ENCODE peak calls at places on chromosomes 11 and 22, in five cellular contexts. D is stimulated activated CD4-positive, alpha-beta T cell treated with anti-CD3 and anti-CD28 coated beads, TNF-alpha, amount 100 ng/mL, for 1 hour; S is GM23338; R is T47D; G is GM13977. I is an unnamed sample.

GRCh38 chr22:46070722-46071450 is 79.4 kb upstream of the PPARA start:
- DNase-seq in D (no peak), S (peak), R (no peak), G (peak), I (no peak)

GRCh38 chr11:64624869-64625481 is 34.0 kb downstream of the SLC22A12 start:
- DNase-seq in D (no peak), S (no peak), R (no peak), G (no peak), I (no peak)

GRCh38 chr11:126139541-126140091 is 71.8 kb downstream of the RPUSD4 start:
- DNase-seq in D (no peak), S (peak), R (no peak), G (no peak), I (peak)

GRCh38 chr22:43015677-43016042 is 711 bp upstream of the PACSIN2 start:
- DNase-seq in D (no peak), S (no peak), R (no peak), G (no peak), I (no peak)

GRCh38 chr22:35312198-35313059 is 12.7 kb downstream of the TOM1 start:
- DNase-seq in D (no peak), S (no peak), R (peak), G (no peak), I (peak)

GRCh38 chr11:26741036-26741435 is 19.2 kb upstream of the SLC5A12 start:
- DNase-seq in D (no peak), S (no peak), R (no peak), G (no peak), I (peak)

GRCh38 chr22:48396785-48397530 is 1430.7 kb downstream of the BRD1 start:
- DNase-seq in D (no peak), S (peak), R (no peak), G (no peak), I (no peak)

GRCh38 chr11:76626921-76627391 is 43.6 kb downstream of the LRRC32 start:
- DNase-seq in D (no peak), S (no peak), R (no peak), G (peak), I (no peak)

GRCh38 chr11:72591785-72592490 is 82.3 kb downstream of the PDE2A start:
- DNase-seq in D (no peak), S (no peak), R (no peak), G (no peak), I (no peak)

GRCh38 chr22:25818541-25818940 is 76.6 kb downstream of the MYO18B start:
- DNase-seq in D (no peak), S (peak), R (no peak), G (no peak), I (no peak)

GRCh38 chr11:118152552-118153471 is at the start of gene SCN4B:
- DNase-seq in D (no peak), S (peak), R (peak), G (peak), I (peak)

GRCh38 chr11:58451585-58451984 is 9.5 kb upstream of the OR5B12 start:
- DNase-seq in D (no peak), S (no peak), R (no peak), G (no peak), I (peak)

GRCh38 chr11:73206751-73207280 is 11.3 kb upstream of the P2RY2 start:
- DNase-seq in D (no peak), S (no peak), R (no peak), G (no peak), I (no peak)

GRCh38 chr22:21921184-21921721 is 31.4 kb downstream of the PPM1F start:
- DNase-seq in D (no peak), S (peak), R (no peak), G (no peak), I (no peak)

GRCh38 chr11:12611352-12611751 is 62.9 kb upstream of the TEAD1 start:
- DNase-seq in D (no peak), S (no peak), R (no peak), G (no peak), I (no peak)

GRCh38 chr11:64297722-64298358 is 2.3 kb upstream of the CATSPERZ start:
- DNase-seq in D (no peak), S (peak), R (no peak), G (no peak), I (no peak)

GRCh38 chr11:120195601-120196289 is 15.1 kb upstream of the OAF start:
- DNase-seq in D (no peak), S (no peak), R (no peak), G (no peak), I (no peak)

GRCh38 chr22:19466848-19467752 is 11.9 kb downstream of the UFD1 start:
- DNase-seq in D (no peak), S (no peak), R (no peak), G (no peak), I (no peak)

GRCh38 chr22:41780714-41781507 is 19.6 kb upstream of the CCDC134 start:
- DNase-seq in D (peak), S (peak), R (no peak), G (peak), I (peak)

GRCh38 chr11:437228-437870 is 4.5 kb downstream of the ANO9 start:
- DNase-seq in D (no peak), S (no peak), R (no peak), G (no peak), I (no peak)

GRCh38 chr11:65078151-65078550 is 5.7 kb downstream of the CDCA5 start:
- DNase-seq in D (peak), S (peak), R (peak), G (peak), I (peak)

GRCh38 chr11:111966678-111967077 is 29.5 kb downstream of the DIXDC1 start:
- DNase-seq in D (no peak), S (no peak), R (no peak), G (no peak), I (no peak)

GRCh38 chr22:40603088-40603605 is 33.4 kb downstream of the MRTFA start:
- DNase-seq in D (no peak), S (no peak), R (no peak), G (no peak), I (peak)

GRCh38 chr11:120235024-120235628 is 4.8 kb upstream of the POU2F3 start:
- DNase-seq in D (peak), S (peak), R (peak), G (peak), I (peak)

GRCh38 chr11:61146413-61146812 is 14.8 kb downstream of the VPS37C start:
- DNase-seq in D (no peak), S (no peak), R (no peak), G (no peak), I (no peak)

GRCh38 chr22:34886391-34886790 is 179.6 kb upstream of the ISX start:
- DNase-seq in D (no peak), S (no peak), R (no peak), G (no peak), I (no peak)

GRCh38 chr11:2927851-2928604 is 1.2 kb downstream of the PHLDA2 start:
- DNase-seq in D (no peak), S (no peak), R (peak), G (no peak), I (peak)

GRCh38 chr11:35142481-35143207 is 3.7 kb downstream of the CD44 start:
- DNase-seq in D (no peak), S (peak), R (no peak), G (no peak), I (peak)

GRCh38 chr22:30301995-30302809 is 12.9 kb upstream of the CASTOR1 start:
- DNase-seq in D (no peak), S (no peak), R (peak), G (no peak), I (peak)

GRCh38 chr11:14411818-14412217 is 52.8 kb upstream of the RRAS2 start:
- DNase-seq in D (no peak), S (no peak), R (no peak), G (no peak), I (peak)

GRCh38 chr11:76391039-76391438 is 9.9 kb downstream of the GVQW3 start:
- DNase-seq in D (no peak), S (no peak), R (peak), G (no peak), I (no peak)

GRCh38 chr11:78039391-78039918 is 16.4 kb upstream of the KCTD14 start:
- DNase-seq in D (no peak), S (no peak), R (no peak), G (no peak), I (no peak)

I was measured in fibroblast of mammary gland.